ENCODE peak calls at places on chromosomes 5 and 9, in four cellular contexts. R, Q, L and V are unnamed samples.

GRCh38 chr9:135156525-135157510 is 69.3 kb downstream of the OLFM1 start:
- DNase-seq in L (peak), R (peak), Q (peak), V (peak)

GRCh38 chr5:42301349-42301748 is 121.9 kb upstream of the GHR start:
- DNase-seq in R (no peak), Q (no peak), L (no peak), V (no peak)

GRCh38 chr9:136052433-136052880 is 42.6 kb downstream of the NACC2 start:
- DNase-seq in R (no peak), L (no peak), Q (peak), V (no peak)

GRCh38 chr5:81165493-81166119 is 67.5 kb upstream of the CKMT2 start:
- DNase-seq in L (peak), Q (peak), R (peak), V (peak)

GRCh38 chr9:127865645-127866464 is 11.4 kb upstream of the ENG start:
- DNase-seq in L (no peak), R (no peak), Q (no peak), V (no peak)

GRCh38 chr5:91332267-91333044 is 50.7 kb downstream of the ARRDC3 start:
- DNase-seq in L (no peak), Q (no peak), R (peak), V (no peak)

GRCh38 chr9:108134501-108135128 is 645.0 kb upstream of the KLF4 start:
- DNase-seq in Q (no peak), L (no peak), R (no peak), V (no peak)

GRCh38 chr5:143824851-143825720 is 13.1 kb downstream of the HMHB1 start:
- DNase-seq in Q (peak), R (peak), L (peak), V (peak)

GRCh38 chr5:142239394-142240159 is 85.2 kb downstream of the SPRY4 start:
- DNase-seq in R (no peak), Q (no peak), L (no peak), V (no peak)

GRCh38 chr5:57435701-57436134 is 46.9 kb downstream of the ACTBL2 start:
- DNase-seq in L (no peak), R (peak), Q (no peak), V (no peak)

GRCh38 chr9:99274511-99274910 is 52.4 kb downstream of the SEC61B start:
- DNase-seq in R (no peak), Q (no peak), L (no peak), V (no peak)

GRCh38 chr9:121053544-121053943 is 3.5 kb upstream of the C5 start:
- DNase-seq in R (no peak), L (no peak), Q (no peak), V (no peak)

GRCh38 chr9:121863931-121864330 is 212.5 kb downstream of the DAB2IP start:
- DNase-seq in Q (no peak), R (peak), L (no peak), V (no peak)

GRCh38 chr5:61620660-61621650 is 288.9 kb downstream of the ZSWIM6 start:
- DNase-seq in L (no peak), R (no peak), Q (no peak), V (no peak)

GRCh38 chr9:7192266-7192665 is 434.5 kb downstream of the KDM4C start:
- DNase-seq in L (no peak), Q (no peak), R (no peak), V (no peak)

GRCh38 chr9:16202913-16203734 is 650.3 kb downstream of the CCDC171 start:
- DNase-seq in R (peak), Q (no peak), L (no peak), V (no peak)
- H3K4me3 ChIP-seq in R (no peak), Q (no peak), L (no peak), V (no peak)

DNA sequence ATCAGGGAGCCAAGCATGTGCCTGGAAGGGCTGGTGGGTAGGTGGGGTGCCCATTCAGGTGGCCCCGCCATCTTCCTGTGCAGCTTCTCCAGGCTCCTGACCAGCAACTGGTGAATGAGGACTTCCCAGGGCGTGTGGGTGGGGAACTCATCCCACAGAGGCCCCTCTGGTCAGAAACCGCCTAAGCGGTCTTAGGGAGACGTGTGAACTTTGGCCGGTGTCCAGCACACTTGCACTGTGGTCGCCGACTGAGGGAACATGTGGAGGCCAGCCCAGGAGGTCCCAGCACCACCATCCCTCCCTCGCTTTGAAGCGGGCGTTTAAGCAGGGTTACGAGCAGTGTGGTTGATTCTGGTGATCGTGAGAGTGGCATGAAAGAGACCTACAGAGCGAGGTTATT is 77.8 kb downstream of the MVB12B start:
- DNase-seq in Q (no peak), R (no peak), L (no peak), V (no peak)
- H3K4me3 ChIP-seq in Q (no peak), R (no peak), L (no peak), V (no peak)

GRCh38 chr5:18742830-18743229 is 1108.6 kb downstream of the TAF11L14 start:
- DNase-seq in R (no peak), L (no peak), Q (no peak), V (no peak)

GRCh38 chr5:18745591-18745987 is 1111.3 kb downstream of the TAF11L14 start:
- DNase-seq in L (no peak), R (no peak), Q (peak), V (peak)

GRCh38 chr5:18744441-18744840 is 1110.2 kb downstream of the TAF11L14 start:
- DNase-seq in L (no peak), R (no peak), Q (no peak), V (no peak)

GRCh38 chr5:18744990-18745590 is 1110.8 kb downstream of the TAF11L14 start:
- DNase-seq in L (no peak), Q (no peak), R (no peak), V (no peak)

DNA sequence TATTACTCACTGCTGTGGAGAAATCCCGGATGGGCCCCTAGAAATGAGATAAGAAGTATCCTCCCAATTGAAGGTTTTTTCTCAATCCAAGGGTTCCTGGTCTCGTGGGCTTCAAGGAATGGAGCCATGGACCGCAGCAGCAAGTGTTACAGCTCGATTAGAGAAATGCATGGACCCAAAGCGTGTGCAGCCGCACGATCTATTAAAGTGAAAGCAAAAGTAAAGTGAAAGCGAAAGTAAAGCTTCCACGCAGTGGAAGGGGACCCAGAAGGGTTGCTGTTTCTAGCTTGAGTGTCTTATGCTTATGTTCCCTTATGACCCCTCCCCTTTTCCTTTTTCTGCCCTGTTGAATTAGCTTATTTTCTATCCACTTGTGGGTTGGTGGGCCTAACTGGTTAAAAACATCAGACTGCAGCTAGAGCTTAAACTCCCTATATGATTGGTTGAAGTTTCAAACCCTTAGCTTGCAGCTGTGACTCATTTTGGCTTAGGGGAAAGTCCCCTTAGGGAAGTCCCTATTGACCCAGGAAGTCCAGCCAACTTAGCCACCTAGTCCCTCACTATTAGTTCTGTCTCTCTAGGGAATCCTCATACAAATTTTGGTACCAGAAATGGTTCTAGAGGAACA is 1111.8 kb downstream of the TAF11L14 start:
- DNase-seq in L (no peak), R (no peak), Q (no peak), V (no peak)
- H3K4me3 ChIP-seq in L (peak), R (no peak), Q (peak), V (peak)

DNA sequence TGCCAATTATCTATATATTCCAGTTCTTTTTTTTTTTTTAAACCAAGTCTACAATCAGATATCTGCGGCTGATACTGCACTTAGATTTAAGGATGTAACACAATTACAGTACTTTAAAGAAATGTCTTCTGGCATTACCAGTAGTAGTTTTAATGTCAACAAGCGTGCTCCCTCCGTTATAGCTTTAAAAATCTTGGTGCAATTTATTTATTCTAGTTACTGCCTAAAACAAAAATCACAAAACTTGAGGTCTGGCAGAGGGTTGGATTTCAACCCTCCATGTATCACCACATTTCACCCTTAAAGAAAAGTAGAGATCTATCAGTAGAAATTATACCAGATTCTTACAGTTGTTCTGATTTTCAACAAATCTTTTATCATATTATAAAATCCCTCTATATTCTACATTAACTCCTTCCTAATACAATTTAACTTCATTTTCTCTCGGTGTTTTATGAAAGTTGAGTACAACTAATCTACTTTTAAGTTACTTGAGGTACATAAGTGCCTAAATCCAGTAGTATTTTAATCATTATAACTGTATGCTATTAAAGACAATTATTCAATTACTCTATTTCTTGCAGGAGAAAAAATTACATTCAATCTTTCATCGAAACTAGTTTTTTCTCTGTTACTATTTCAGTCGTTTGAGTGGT is 2.0 kb upstream of the RICTOR start:
- DNase-seq in L (no peak), Q (no peak), R (no peak), V (no peak)
- H3K4me3 ChIP-seq in L (peak), Q (peak), R (no peak), V (no peak)

DNA sequence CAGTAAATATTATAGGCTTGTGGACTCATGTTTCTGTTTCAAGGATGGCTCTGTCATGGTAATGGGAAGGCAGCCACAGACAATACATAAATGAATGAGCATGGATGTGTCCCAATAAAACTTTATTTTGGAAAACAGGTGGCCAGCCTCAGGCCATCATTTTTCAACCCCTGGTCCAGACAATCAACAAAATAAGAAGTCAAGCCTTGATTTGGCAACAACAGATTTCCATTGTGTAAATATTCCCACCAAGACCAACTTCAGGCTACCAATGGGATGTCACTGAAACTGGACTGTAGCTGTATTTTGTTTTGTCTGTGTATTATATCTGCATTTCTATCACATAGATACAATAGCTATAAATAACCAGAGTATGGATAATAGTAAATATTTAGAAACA is 20.7 kb upstream of the RLN1 start:
- DNase-seq in Q (no peak), L (no peak), R (no peak), V (no peak)
- H3K4me3 ChIP-seq in Q (no peak), L (no peak), R (no peak), V (no peak)

DNA sequence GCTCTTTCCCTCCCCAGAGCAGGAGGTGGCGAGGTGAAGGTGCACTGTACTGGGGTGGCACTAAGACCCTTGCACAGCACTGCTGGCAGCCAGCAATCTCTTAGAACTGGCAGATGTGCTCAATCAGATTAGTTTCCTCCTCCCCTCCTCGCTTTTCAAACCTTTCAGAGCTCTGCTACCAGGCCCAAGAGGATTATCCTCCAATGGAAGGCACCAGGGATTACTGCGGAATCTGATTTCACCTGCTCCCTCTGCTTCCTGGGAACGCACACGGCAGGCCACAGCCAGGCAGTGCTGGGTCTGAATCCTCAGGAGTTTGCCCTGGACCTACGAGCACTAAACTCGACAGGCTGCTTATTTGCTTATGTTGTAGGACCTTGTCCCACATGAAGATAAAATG is 32.8 kb downstream of the FABP6 start:
- DNase-seq in R (no peak), Q (no peak), L (no peak), V (no peak)
- H3K4me3 ChIP-seq in R (no peak), Q (no peak), L (no peak), V (no peak)

GRCh38 chr9:97695390-97695789 is 1.8 kb downstream of the XPA start:
- DNase-seq in Q (no peak), R (no peak), L (no peak), V (no peak)

GRCh38 chr9:97698865-97699264 is 1.7 kb upstream of the XPA start:
- DNase-seq in L (peak), R (no peak), Q (no peak), V (no peak)

GRCh38 chr9:97696823-97697601 is at the start of gene XPA:
- DNase-seq in Q (peak), R (peak), L (peak), V (peak)

GRCh38 chr9:97696025-97696822 is 916 bp downstream of the XPA start:
- DNase-seq in Q (no peak), L (no peak), R (peak), V (no peak)

DNA sequence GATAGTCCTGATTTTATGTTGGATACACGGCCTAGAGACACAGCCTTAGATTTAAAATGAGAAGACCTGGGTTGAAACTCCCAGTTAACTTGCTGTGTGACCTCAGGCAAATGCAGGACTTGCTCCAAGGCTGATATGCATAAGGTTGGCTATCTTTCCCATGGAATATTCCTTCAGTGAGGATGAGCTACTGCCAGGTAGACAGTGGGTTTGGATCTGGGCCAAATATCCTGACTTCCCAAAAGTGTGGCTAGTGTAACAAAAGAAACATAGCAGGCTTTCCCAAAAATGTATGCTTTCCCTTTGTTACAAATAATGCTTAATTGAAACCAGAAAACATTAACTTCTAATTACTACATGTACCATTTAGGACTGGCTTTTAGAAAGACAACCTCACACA is 697 bp upstream of the XPA start:
- DNase-seq in L (no peak), R (no peak), Q (no peak), V (no peak)
- H3K4me3 ChIP-seq in L (peak), R (no peak), Q (peak), V (peak)

GRCh38 chr5:131164931-131165727 is at the start of gene HINT1:
- DNase-seq in L (peak), R (peak), Q (peak), V (peak)

GRCh38 chr5:131167615-131168014 is 2.6 kb upstream of the HINT1 start:
- DNase-seq in R (no peak), Q (no peak), L (no peak), V (no peak)

GRCh38 chr5:131169810-131170539 is 769 bp upstream of the LYRM7 start:
- DNase-seq in L (no peak), R (no peak), Q (no peak), V (no peak)

GRCh38 chr5:131171276-131171815 is 602 bp downstream of the LYRM7 start:
- DNase-seq in L (no peak), Q (no peak), R (no peak), V (no peak)

GRCh38 chr5:131170540-131171275 is at the start of gene LYRM7:
- DNase-seq in R (peak), L (peak), Q (peak), V (peak)
- H3K4me3 ChIP-seq in R (peak), L (peak), Q (peak), V (peak)

DNA sequence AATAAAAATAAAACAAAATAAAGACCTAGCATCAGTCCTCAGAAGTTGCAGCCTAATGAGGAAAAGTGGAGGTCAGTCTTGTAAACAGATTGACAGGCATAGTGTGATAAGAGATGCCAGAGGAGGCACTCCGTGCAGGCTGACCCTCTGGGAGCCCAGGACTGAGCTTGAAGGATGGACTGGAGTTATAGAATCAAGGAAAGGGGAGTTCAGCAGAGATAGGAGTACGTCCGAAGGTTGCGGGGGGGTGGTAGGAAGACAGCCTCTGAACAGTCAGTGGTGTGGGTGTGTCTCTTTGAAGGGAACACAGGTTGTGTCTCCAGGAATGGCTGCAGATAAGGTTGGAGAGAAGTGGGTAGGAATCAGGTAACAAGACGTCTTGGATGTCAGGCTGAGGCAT is 126.1 kb upstream of the CPEB4 start:
- DNase-seq in Q (no peak), R (no peak), L (no peak), V (no peak)
- H3K4me3 ChIP-seq in Q (no peak), R (no peak), L (no peak), V (no peak)